ENCODE peak calls at places on chromosomes 5 and 9, in seven cellular contexts. F, V, N, W, T, P and A are unnamed samples.

GRCh38 chr5:141430332-141431113 is at the start of gene PCDHGA12:
- DNase-seq in F (peak), V (peak), N (no peak), W (no peak), T (peak), P (peak), A (no peak)

GRCh38 chr5:140875085-140876065 is at the start of gene PCDHA12:
- DNase-seq in F (no peak), V (peak), N (no peak), W (no peak), T (peak), P (peak), A (no peak)

GRCh38 chr5:26295541-26295940 is 742.8 kb downstream of the CDH9 start:
- DNase-seq in F (peak), V (no peak), N (no peak), W (no peak), T (peak), P (no peak), A (no peak)

GRCh38 chr5:90590-91547 is 1.1 kb upstream of the PLEKHG4B start:
- DNase-seq in F (no peak), V (no peak), N (no peak), W (no peak), T (no peak), P (no peak), A (no peak)

GRCh38 chr5:1051366-1051720 is 42.7 kb downstream of the NKD2 start:
- DNase-seq in F (no peak), V (peak), N (no peak), W (no peak), T (no peak), P (no peak), A (no peak)

GRCh38 chr9:112496074-112496722 is 9.6 kb downstream of the KIAA1958 start:
- DNase-seq in F (no peak), V (no peak), N (no peak), W (no peak), T (no peak), P (no peak), A (no peak)

GRCh38 chr9:115691686-115692085 is 461.9 kb upstream of the PAPPA start:
- DNase-seq in F (no peak), V (no peak), N (no peak), W (no peak), T (peak), P (no peak), A (no peak)

GRCh38 chr9:32251539-32251938 is 132.9 kb upstream of the ACO1 start:
- DNase-seq in F (peak), V (peak), N (peak), W (peak), T (peak), P (peak), A (peak)

GRCh38 chr5:14928661-14929060 is 57.1 kb upstream of the ANKH start:
- DNase-seq in F (no peak), V (no peak), N (no peak), W (no peak), T (peak), P (no peak), A (no peak)

GRCh38 chr5:54887663-54888062 is 97.7 kb downstream of the ESM1 start:
- DNase-seq in F (no peak), V (no peak), N (no peak), W (no peak), T (no peak), P (no peak), A (no peak)

GRCh38 chr5:147819371-147819770 is 12.1 kb downstream of the SPINK1 start:
- DNase-seq in F (no peak), V (no peak), N (no peak), W (no peak), T (no peak), P (no peak), A (no peak)

GRCh38 chr5:170166101-170166500 is 60.4 kb downstream of the FOXI1 start:
- DNase-seq in F (no peak), V (no peak), N (no peak), W (no peak), T (no peak), P (no peak), A (no peak)

GRCh38 chr9:81602887-81603680 is 86.3 kb downstream of the TLE1 start:
- DNase-seq in F (no peak), V (no peak), N (no peak), W (no peak), T (no peak), P (no peak), A (no peak)

GRCh38 chr9:114207845-114208244 is 52.5 kb downstream of the COL27A1 start:
- DNase-seq in F (no peak), V (no peak), N (no peak), W (no peak), T (no peak), P (no peak), A (no peak)

GRCh38 chr9:31908158-31908890 is 476.1 kb upstream of the ACO1 start:
- DNase-seq in F (peak), V (no peak), N (peak), W (peak), T (peak), P (peak), A (no peak)

GRCh38 chr9:74858753-74859414 is 28.8 kb downstream of the TRPM6 start:
- DNase-seq in F (no peak), V (no peak), N (no peak), W (no peak), T (no peak), P (peak), A (no peak)

GRCh38 chr9:31140316-31140715 is 1244.1 kb upstream of the ACO1 start:
- DNase-seq in F (no peak), V (peak), N (no peak), W (peak), T (peak), P (peak), A (no peak)

GRCh38 chr5:89662499-89662898 is 747.1 kb downstream of the CETN3 start:
- DNase-seq in F (no peak), V (no peak), N (no peak), W (no peak), T (no peak), P (no peak), A (no peak)

GRCh38 chr5:143680672-143681259 is 131.2 kb upstream of the HMHB1 start:
- DNase-seq in F (no peak), V (no peak), N (no peak), W (no peak), T (no peak), P (peak), A (no peak)

GRCh38 chr5:10331341-10331796 is 22.1 kb upstream of the MARCHF6 start:
- DNase-seq in F (no peak), V (no peak), N (peak), W (no peak), T (no peak), P (peak), A (no peak)

GRCh38 chr9:89440548-89440947 is 57.4 kb downstream of the SEMA4D start:
- DNase-seq in F (no peak), V (no peak), N (no peak), W (no peak), T (no peak), P (no peak), A (no peak)

GRCh38 chr5:134586866-134587524 is 45.6 kb downstream of the SAR1B start:
- DNase-seq in F (peak), V (peak), N (peak), W (peak), T (peak), P (peak), A (peak)

GRCh38 chr5:79318935-79319614 is 83.1 kb downstream of the JMY start:
- DNase-seq in F (peak), V (no peak), N (peak), W (peak), T (peak), P (peak), A (no peak)

GRCh38 chr9:133573791-133574515 is 35.2 kb downstream of the FAM163B start:
- DNase-seq in F (no peak), V (peak), N (no peak), W (no peak), T (no peak), P (no peak), A (no peak)

GRCh38 chr5:6744841-6745705 is 31.8 kb downstream of the TENT4A start:
- DNase-seq in F (no peak), V (no peak), N (no peak), W (no peak), T (no peak), P (no peak), A (no peak)

GRCh38 chr9:109437286-109437685 is 60.8 kb downstream of the PTPN3 start:
- DNase-seq in F (no peak), V (no peak), N (no peak), W (no peak), T (no peak), P (no peak), A (no peak)

GRCh38 chr5:142404046-142404477 is 79.2 kb upstream of the SPRY4 start:
- DNase-seq in F (peak), V (no peak), N (no peak), W (no peak), T (no peak), P (no peak), A (no peak)